ENCODE peak calls at places on chromosome 16, in nine cellular contexts. Z is transverse colon, Q is suprapubic skin, X is esophagus muscularis mucosa, G is K562, R is stomach, W is breast epithelium, H is HL-60, J is sigmoid colon. O is an unnamed sample.
A peak's percentile ranks its signal among the peaks of the same experiment; 100 is the strongest.

GRCh38 chr16:22325598-22326368 is 28.6 kb downstream of the POLR3E start:
- DNase-seq in R (no peak), Z (no peak), Q (no peak), G (no peak), J (no peak), X (peak; percentile 62), H (no peak), W (no peak), O (no peak)

GRCh38 chr16:60755907-60756306 is 1280.3 kb downstream of the CDH8 start:
- DNase-seq in Z (no peak), W (no peak), H (no peak), G (no peak), R (no peak), J (no peak), Q (no peak), X (no peak), O (no peak)

GRCh38 chr16:57925310-57925709 is 45.6 kb downstream of the CNGB1 start:
- DNase-seq in H (no peak), X (no peak), G (no peak), R (no peak), Z (no peak), W (no peak), Q (no peak), J (no peak), O (no peak)

GRCh38 chr16:11342021-11342855 is 3.0 kb upstream of the RMI2 start:
- DNase-seq in Z (no peak), X (no peak), R (no peak), G (no peak), W (no peak), H (no peak), J (no peak), Q (no peak), O (no peak)

GRCh38 chr16:48146710-48147109 is 9.1 kb downstream of the ABCC12 start:
- DNase-seq in X (no peak), H (no peak), Q (no peak), W (no peak), J (no peak), G (no peak), R (no peak), Z (no peak), O (no peak)

GRCh38 chr16:3485821-3486505 is 9.3 kb downstream of the C16orf90 start:
- DNase-seq in J (no peak), W (no peak), R (no peak), X (no peak), Z (no peak), G (no peak), Q (no peak), H (no peak), O (peak; percentile 60)

GRCh38 chr16:79808731-79809130 is 208.2 kb upstream of the MAF start:
- DNase-seq in Z (no peak), H (no peak), X (peak; percentile 86), G (no peak), W (no peak), R (no peak), Q (no peak), J (no peak), O (no peak)

GRCh38 chr16:64019339-64019738 is 1102.5 kb downstream of the CDH11 start:
- DNase-seq in H (no peak), W (no peak), J (no peak), G (no peak), Z (no peak), Q (no peak), R (no peak), X (no peak), O (no peak)

GRCh38 chr16:19929062-19929511 is 44.4 kb upstream of the GPRC5B start:
- DNase-seq in Z (no peak), X (no peak), G (no peak), W (no peak), R (no peak), J (no peak), H (no peak), Q (no peak), O (no peak)

GRCh38 chr16:71249399-71249798 is 18.9 kb upstream of the HYDIN start:
- DNase-seq in W (no peak), J (no peak), G (peak; percentile 8), H (no peak), Z (no peak), Q (no peak), X (peak; percentile 82), R (no peak), O (no peak)

DNA sequence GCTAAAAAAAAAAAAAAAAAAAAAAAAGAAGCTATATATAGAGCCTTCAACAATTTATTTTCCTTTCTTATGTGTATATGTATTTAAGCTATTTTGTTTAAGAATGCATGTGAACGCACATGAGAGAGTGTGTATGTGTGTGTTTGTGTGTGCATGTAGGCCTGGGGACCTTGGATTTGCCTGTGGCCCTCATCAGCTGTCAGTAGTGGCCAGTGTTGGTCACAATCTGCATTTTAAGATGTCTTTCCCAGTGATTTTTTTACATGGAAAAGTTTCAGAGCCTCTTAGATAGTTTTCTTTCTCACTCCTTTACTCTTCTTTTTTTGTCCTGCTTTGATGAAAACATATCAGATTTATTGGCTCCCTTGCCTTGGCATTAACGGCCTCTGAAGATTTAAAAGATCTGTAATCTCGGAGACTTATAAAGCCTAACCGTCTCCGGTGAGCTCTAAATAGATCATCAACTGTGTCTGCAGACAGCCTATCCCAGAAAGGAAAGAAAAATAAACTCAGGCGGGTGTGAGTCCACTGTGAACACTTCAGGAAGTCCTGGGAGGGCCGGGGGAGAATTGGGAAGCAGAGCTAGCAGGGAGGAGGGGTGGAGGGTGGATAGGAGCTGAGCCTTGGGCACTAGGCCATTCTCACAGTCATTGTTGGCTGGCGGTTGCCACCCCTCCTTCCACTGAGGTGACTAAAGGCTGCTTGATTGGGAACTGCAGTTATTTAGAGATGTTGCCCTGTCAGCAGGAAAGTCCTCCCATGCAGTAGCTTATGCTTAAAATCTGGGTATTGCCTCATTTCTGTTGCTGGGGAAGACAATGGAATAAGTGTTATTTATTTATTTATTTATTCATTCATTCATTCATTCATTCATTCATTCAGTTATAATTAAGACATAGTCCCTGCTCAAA is 86.8 kb downstream of the WWP2 start:
- DNase-seq in W (peak; percentile 83), Z (peak; percentile 88), R (peak; percentile 78), G (no peak), Q (peak; percentile 90), X (peak; percentile 94), H (no peak), J (peak; percentile 93), O (peak; percentile 83)
- TF ChIP-seq POLR2AphosphoS5 in W (peak; percentile 22), Z (peak; percentile 43), R (no peak), G (no peak), Q (no peak), X (no peak), H (no peak), J (peak; percentile 61), O (peak; percentile 58)

DNA sequence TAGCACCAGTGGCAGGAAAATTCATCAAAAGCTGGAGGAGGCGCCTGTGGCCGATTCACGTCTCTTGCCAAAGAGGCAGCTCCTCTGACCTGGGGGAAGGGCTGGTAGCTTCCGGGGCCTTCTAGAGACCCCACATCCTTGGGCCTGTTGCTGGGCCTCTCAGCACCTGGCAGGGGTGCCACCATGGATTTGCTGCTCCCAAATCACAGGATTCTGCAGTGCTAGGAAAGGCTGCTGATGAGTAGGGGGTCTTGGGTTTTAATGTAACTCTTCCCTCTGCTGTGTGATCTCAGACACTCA is 11.5 kb upstream of the CBFB start:
- DNase-seq in R (no peak), Z (no peak), Q (no peak), X (no peak), G (no peak), J (peak; percentile 44), W (peak; percentile 19), H (no peak), O (peak; percentile 38)
- TF ChIP-seq CTCF in R (no peak), Z (no peak), Q (no peak), X (no peak), G (no peak), J (no peak), W (no peak), H (no peak), O (no peak)

GRCh38 chr16:89957214-89957785 is 8.7 kb downstream of the DEF8 start:
- DNase-seq in G (no peak), X (no peak), J (no peak), Q (no peak), Z (no peak), W (no peak), H (no peak), R (no peak), O (peak; percentile 80)

GRCh38 chr16:89960966-89961365 is 12.4 kb downstream of the DEF8 start:
- DNase-seq in G (no peak), X (no peak), H (no peak), J (no peak), Z (no peak), Q (no peak), R (no peak), W (no peak), O (no peak)

GRCh38 chr16:89956511-89957213 is 8.1 kb downstream of the DEF8 start:
- DNase-seq in J (no peak), Z (no peak), X (no peak), W (no peak), R (no peak), G (no peak), Q (no peak), H (no peak), O (peak; percentile 79)

GRCh38 chr16:89958068-89958467 is 9.5 kb downstream of the DEF8 start:
- DNase-seq in W (no peak), J (no peak), R (no peak), Z (no peak), Q (no peak), X (no peak), G (peak; percentile 75), H (no peak), O (peak; percentile 75)

DNA sequence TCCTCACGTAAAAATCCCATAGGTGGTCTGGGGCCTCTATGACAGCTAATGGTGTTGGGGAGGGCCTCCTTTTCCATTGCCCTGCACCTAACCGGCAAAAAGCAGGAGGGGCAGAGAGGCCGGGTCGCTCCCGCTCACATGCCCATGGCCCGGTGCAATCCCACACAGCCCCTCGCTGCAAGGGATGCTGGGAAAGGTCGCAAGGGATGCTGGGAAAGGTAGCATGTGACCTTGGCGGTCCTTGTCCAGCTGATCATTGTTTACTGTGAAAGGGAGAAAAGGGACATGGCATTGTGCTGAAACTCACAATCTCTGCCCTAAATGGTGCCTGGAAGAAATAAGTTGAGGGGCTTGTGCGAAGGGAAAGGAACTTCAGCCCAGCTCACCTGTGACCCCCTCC is 10.0 kb downstream of the DEF8 start:
- DNase-seq in W (no peak), R (no peak), Z (no peak), X (no peak), H (no peak), J (no peak), Q (no peak), G (no peak), O (no peak)
- H3K27me3 ChIP-seq in W (no peaks in the 10 kb centered on the region), R (no peaks in the 10 kb centered on the region), Z (no peaks in the 10 kb centered on the region), X (no peaks in the 10 kb centered on the region), H (no peaks in the 10 kb centered on the region), J (no peaks in the 10 kb centered on the region), Q (no peaks in the 10 kb centered on the region), G (no peaks in the 10 kb centered on the region), O (no peaks in the 10 kb centered on the region)

DNA sequence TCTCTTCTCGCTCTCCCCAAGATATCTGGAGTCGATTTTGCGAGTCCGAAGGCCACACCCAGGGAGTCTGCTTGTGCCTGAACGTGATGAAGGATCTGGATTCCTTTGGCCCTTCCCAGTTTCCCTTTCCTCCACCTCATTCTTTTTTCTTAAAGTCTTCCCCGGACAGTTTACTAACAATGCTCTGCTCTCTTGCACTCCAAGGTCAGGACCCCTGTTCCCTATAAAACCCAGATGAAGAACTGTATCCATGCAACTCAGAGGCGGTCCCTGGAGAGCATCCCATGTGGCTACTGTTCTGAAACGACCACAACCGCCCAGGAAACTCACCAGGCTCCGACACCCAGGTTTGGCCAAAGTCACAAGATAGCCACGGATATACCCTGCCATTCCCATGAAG is 125.5 kb upstream of the ZFHX3 start:
- DNase-seq in H (no peak), W (no peak), Z (no peak), Q (no peak), R (no peak), G (no peak), J (no peak), X (no peak), O (no peak)
- TF ChIP-seq POLR2AphosphoS5 in H (no peak), W (no peak), Z (no peak), Q (no peak), R (no peak), G (no peak), J (no peak), X (no peak), O (no peak)